ENCODE peak calls at places on chromosomes 7 and 10, in nine cellular contexts. J is Panc1; S is pons; U is GM04504; F is left cardiac atrium; O is stimulated activated CD4-positive, alpha-beta T cell treated with anti-CD3 and anti-CD28 coated beads, Interleukin-1b, Interleukin-23, amount 100 ng/mL, for 1 hour; I is pulmonary artery endothelial cell; N is NCI-H2029 treated with DMSO at 0.1 percent for 48 hours; L is A549. R is an unnamed sample.

GRCh38 chr7:151793531-151793935 is 83.4 kb downstream of the PRKAG2 start:
- DNase-seq in J (no peak), S (no peak), U (no peak), F (peak; percentile 66), O (no peak), I (no peak), N (no peak), L (no peak), R (no peak)

GRCh38 chr10:114507449-114507848 is 103.1 kb upstream of the AFAP1L2 start:
- DNase-seq in J (no peak), S (no peak), U (no peak), F (peak; percentile 70), O (no peak), I (no peak), N (peak; percentile 30), L (peak; percentile 48), R (no peak)

GRCh38 chr7:23811540-23811939 is 101.5 kb downstream of the STK31 start:
- DNase-seq in J (no peak), S (no peak), U (no peak), F (no peak), O (no peak), I (no peak), N (no peak), L (peak; percentile 17), R (no peak)

GRCh38 chr10:124316316-124316715 is 102.4 kb downstream of the OAT start:
- DNase-seq in J (no peak), S (no peak), U (no peak), F (no peak), O (no peak), I (no peak), N (no peak), L (no peak), R (no peak)

GRCh38 chr10:22427890-22428571 is 82.7 kb downstream of the SPAG6 start:
- DNase-seq in J (no peak), S (peak; percentile 11), U (peak; percentile 92), F (no peak), O (no peak), I (no peak), N (no peak), L (peak; percentile 51), R (no peak)

GRCh38 chr7:38660427-38661099 is 29.4 kb upstream of the AMPH start:
- DNase-seq in J (peak; percentile 35), S (no peak), U (peak; percentile 19), F (no peak), O (no peak), I (no peak), N (peak; percentile 53), L (peak; percentile 54), R (no peak)

GRCh38 chr7:147700702-147701101 is 889.9 kb upstream of the C7orf33 start:
- DNase-seq in J (no peak), S (no peak), U (no peak), F (no peak), O (no peak), I (no peak), N (no peak), L (no peak), R (no peak)

GRCh38 chr7:30898411-30898810 is 13.2 kb upstream of the AQP1 start:
- DNase-seq in J (no peak), S (peak; percentile 44), U (no peak), F (no peak), O (no peak), I (no peak), N (no peak), L (no peak), R (peak; percentile 36)

GRCh38 chr10:76582536-76582935 is 1055.1 kb downstream of the KCNMA1 start:
- DNase-seq in J (no peak), S (no peak), U (no peak), F (no peak), O (no peak), I (no peak), N (no peak), L (no peak), R (no peak)

GRCh38 chr7:27868117-27868516 is 128.2 kb downstream of the TAX1BP1 start:
- DNase-seq in J (no peak), S (no peak), U (peak; percentile 11), F (no peak), O (no peak), I (no peak), N (no peak), L (no peak), R (no peak)

R was measured in globus pallidus.